ENCODE peak calls at places on chromosomes 12 and 14, in five cellular contexts. R is SK-N-SH, D is K562, W is HepG2, F is GM12878. U is an unnamed sample.

GRCh38 chr12:85358715-85359114 is 78.7 kb downstream of the ALX1 start:
- DNase-seq in R (no peak), D (no peak), F (no peak), W (no peak), U (no peak)

GRCh38 chr14:34794217-34794616 is 79.8 kb upstream of the CFL2 start:
- DNase-seq in R (no peak), D (no peak), F (no peak), W (no peak), U (no peak)

GRCh38 chr14:95460647-95461478 is 55.6 kb downstream of the SYNE3 start:
- DNase-seq in R (no peak), D (no peak), W (no peak), F (no peak), U (no peak)

GRCh38 chr14:65989981-65990380 is 496.2 kb upstream of the CCDC196 start:
- DNase-seq in W (no peak), D (no peak), F (no peak), R (no peak), U (no peak)

GRCh38 chr12:27387473-27387872 is 54.8 kb downstream of the BMAL2 start:
- DNase-seq in D (no peak), F (no peak), R (no peak), W (no peak), U (no peak)

GRCh38 chr14:20215196-20215595 is 8.3 kb upstream of the OR11H6 start:
- DNase-seq in D (no peak), R (no peak), W (no peak), F (no peak), U (no peak)

GRCh38 chr14:58662759-58663158 is 25.0 kb downstream of the DACT1 start:
- DNase-seq in D (no peak), F (no peak), W (no peak), R (no peak), U (no peak)

GRCh38 chr12:70227911-70228310 is 15.3 kb upstream of the CNOT2 start:
- DNase-seq in R (no peak), D (no peak), W (no peak), F (no peak), U (no peak)

GRCh38 chr14:61266436-61267220 is 14.5 kb downstream of the TMEM30B start:
- DNase-seq in R (no peak), D (no peak), F (no peak), W (no peak), U (no peak)

GRCh38 chr12:78951746-78952532 is 87.4 kb downstream of the SYT1 start:
- DNase-seq in R (peak), W (no peak), D (no peak), F (no peak), U (no peak)

GRCh38 chr12:94561943-94562411 is 88.4 kb downstream of the TMCC3 start:
- DNase-seq in D (no peak), W (no peak), R (peak), F (peak), U (no peak)

GRCh38 chr12:113906411-113907200 is 59.5 kb downstream of the RBM19 start:
- DNase-seq in F (no peak), R (no peak), D (no peak), W (no peak), U (no peak)

GRCh38 chr12:113909776-113910420 is 56.2 kb downstream of the RBM19 start:
- DNase-seq in D (no peak), F (no peak), W (no peak), R (no peak), U (no peak)

GRCh38 chr12:113905829-113906228 is 60.3 kb downstream of the RBM19 start:
- DNase-seq in R (no peak), F (no peak), D (no peak), W (no peak), U (no peak)

GRCh38 chr12:113908584-113909100 is 57.5 kb downstream of the RBM19 start:
- DNase-seq in F (no peak), W (no peak), D (no peak), R (no peak), U (no peak)

DNA sequence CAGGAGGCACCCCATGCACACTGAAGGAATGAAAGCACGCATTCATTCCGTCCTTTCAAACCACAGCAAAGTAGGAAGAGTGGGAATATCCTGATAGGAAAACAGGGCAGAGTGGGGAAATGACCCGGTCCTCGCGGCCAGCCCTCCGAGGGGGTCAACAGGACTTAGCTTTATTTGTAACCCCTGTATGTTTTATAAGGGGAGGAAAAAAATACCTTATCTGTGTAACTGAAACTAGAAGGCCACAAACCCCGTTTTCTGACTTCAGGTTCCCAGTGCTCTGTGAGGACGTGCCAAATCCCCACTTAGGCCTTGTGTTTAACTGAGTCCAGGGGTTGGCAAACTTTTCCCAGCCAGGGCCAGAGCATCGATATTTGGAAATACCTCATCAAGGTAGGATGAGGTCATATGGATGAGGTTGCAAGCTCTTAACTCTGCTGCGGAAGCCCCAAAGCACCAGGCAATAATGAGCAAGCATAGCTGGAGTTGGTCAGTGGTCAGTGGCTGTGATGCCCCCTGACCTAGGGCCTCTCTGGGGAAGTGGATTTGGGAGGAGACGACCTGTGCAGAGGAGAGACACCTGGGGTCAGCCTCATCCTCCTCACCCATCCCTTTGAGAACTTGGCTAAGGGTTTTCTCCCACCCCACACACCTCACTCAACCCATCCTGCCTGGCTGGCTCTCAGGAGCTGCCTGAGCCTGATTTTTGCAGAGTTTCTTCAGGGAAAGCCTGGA is 58.5 kb downstream of the RBM19 start:
- DNase-seq in D (no peak), R (no peak), F (no peak), W (no peak), U (no peak)
- TF ChIP-seq FOXM1 in D (no peak), R (no peak), F (no peak), W (no peak), U (no peak)

DNA sequence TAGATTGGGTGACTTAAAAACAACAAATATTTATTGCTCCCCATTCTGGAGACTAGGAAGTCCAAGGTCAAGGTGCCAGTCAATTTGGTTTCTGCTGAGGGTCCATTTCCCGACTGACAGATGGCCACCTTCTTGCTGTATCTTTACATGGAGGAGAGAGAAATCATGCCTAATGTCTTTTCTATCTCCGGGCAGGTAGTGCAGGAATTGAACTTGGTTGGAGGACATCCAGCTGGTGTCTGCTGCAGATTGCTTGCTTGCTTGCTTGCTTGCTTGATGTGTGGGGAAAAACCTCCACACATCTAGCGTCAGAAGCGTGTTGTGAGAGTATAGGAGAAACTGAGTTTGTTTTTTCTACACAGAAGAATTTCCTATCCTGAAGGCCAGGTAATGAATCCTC is 561.4 kb downstream of the DIO2 start:
- DNase-seq in F (no peak), W (no peak), R (no peak), D (no peak), U (no peak)
- TF ChIP-seq FOXM1 in F (no peak), W (no peak), R (no peak), D (no peak), U (no peak)

DNA sequence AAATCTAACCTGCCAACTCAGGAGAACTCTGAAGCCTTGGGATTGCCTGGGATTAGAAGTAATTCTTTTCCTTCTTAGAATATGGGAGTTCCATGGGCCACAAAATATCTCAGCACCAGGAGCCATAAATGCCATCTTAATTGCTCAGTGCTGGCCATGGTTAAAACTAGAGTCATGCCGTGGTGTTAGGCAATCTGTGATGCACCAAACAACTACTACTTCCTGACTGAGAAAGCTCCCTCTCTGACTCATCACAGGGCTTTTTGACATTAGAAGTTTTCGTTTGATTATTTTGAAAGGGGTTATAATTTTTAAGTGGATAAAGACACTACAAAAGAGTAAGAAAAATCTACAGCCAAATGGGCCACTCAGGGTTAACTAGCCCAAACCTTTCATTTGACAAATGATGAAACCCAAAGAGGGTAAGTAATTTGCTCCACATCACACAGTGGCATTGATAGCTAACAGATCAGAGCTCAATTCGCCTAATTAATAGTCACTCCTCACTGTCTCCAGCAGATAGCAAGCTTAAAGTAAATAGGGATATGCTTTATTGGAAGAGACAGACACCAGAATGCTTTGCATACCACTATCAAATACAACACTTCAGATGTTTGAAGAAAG is 377.3 kb downstream of the EMP1 start:
- DNase-seq in R (no peak), D (no peak), W (no peak), F (no peak), U (no peak)
- TF ChIP-seq FOXM1 in R (no peak), D (no peak), W (no peak), F (no peak), U (no peak)

GRCh38 chr12:87796961-87797516 is 232.2 kb downstream of the C12orf50 start:
- DNase-seq in F (no peak), R (no peak), D (no peak), W (no peak), U (no peak)
- TF ChIP-seq FOXM1 in F (no peak), R (no peak), D (no peak), W (no peak), U (no peak)

GRCh38 chr12:89350661-89351488 is 1.4 kb downstream of the DUSP6 start:
- DNase-seq in D (no peak), F (no peak), W (no peak), R (no peak), U (no peak)

GRCh38 chr12:89349814-89350213 is 2.5 kb downstream of the DUSP6 start:
- DNase-seq in D (no peak), F (no peak), W (no peak), R (peak), U (no peak)

GRCh38 chr12:89351489-89352241 is 636 bp downstream of the DUSP6 start:
- DNase-seq in W (no peak), D (no peak), R (peak), F (no peak), U (peak)

GRCh38 chr12:89348894-89349669 is 3.2 kb downstream of the DUSP6 start:
- DNase-seq in D (no peak), F (no peak), W (no peak), R (no peak), U (no peak)

DNA sequence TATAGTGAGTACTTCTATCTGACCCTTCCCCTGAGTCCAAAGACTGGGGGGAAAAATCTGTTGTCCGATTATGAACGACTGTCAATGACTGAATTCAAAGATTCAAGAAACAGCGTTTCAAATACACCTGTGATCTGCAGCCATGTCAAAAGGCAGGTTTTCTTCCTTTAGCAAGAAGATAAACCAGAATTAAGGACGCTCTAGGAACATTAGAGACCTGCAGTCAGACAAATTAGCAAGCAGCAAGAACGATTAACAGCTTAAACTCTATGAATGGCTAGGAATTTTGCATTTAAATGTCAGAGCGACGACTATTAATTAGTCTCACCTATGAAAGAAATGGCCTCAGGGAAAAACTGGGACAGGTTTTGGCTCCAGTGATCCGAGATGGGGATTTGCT is 2.0 kb downstream of the DUSP6 start:
- DNase-seq in D (no peak), F (no peak), W (no peak), R (no peak), U (no peak)
- TF ChIP-seq FOXM1 in D (no peak), F (no peak), W (no peak), R (no peak), U (no peak)

DNA sequence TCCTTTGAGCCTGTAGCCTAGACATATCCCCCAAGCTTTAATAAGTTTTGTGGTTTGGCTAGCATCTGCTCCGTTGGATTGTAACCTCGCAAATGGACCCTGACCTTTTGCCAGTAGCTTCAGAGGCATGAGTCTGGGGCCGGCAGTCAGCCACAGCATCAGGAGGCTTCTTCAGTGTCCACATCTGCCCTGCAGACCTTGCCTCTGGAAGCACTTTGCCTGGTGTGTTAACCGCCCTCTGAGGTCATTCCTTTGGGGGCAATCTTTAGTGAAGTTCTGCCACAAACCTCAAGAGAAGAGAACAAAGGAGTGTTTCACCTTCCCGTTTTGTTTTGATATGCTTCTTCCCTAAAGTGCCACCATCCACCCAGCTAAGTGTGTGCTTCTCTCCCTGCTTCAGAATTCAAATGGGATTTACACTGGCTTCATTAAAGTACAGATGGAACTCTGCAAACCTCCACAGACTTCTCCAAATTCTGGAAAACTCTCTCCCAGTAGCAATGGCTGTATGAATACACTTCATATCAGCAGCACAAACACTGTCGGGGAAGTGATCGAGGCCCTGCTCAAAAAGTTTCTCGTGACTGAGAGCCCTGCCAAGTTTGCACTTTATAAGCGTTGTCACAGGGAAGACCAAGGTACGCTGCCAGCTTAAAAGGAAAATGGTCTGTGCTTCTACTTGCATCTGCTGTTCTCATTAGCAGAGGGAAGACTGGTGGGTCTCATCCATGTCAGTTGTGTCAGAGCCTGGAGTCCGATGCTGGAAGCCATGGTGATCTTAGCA is 71.2 kb downstream of the GNS start:
- DNase-seq in D (no peak), F (no peak), W (peak), R (peak), U (no peak)
- TF ChIP-seq FOXM1 in D (no peak), F (no peak), W (no peak), R (no peak), U (no peak)

DNA sequence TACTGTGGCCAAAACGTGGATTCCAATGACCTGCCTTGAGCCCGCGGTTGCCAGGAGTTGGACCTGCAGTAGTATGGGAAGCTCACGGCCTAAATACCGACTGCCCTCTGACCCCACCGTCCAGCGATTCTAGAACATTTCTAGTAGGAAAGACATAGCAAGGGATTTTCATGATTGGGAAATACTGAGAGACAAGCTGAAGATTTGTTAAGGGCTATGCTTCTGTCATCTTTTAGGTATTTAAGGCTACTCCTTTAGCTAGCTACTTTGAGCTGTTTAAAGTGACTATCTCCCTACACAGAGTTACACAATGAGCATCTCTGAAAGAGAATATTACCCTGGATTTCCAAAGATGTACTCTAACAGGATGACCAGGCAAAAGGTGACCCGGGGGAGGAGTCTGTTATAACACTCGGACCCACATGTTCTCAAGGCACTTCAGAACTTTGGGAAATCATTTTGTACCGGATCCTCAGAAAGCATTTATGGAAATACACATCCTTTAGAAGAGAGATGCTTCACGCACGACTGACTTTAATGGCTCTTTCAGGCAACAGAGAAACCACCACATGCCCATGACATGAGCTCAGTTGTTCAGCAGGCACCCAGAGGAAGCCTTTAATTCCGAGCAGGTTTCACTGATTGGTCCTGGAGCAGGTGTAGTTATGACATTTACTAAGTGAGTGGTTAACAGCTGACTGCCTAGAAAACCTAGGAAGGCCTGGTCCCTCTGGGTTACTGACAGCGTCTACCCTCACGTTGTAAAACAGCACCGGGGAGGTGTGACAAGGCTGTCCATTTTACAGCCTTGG is 4.2 kb downstream of the BAG5 start:
- DNase-seq in W (no peak), R (no peak), F (no peak), D (no peak), U (no peak)
- TF ChIP-seq FOXM1 in W (no peak), R (no peak), F (no peak), D (no peak), U (no peak)